ENCODE peak calls at places on chromosomes 2 and 18, in four cellular contexts. R is thyroid gland, K is testis, N is A549. U is an unnamed sample. For H3K4me1, the result is how much of the 10 kb centered on the place peaks cover.

GRCh38 chr2:230796280-230796862 is 68.4 kb upstream of the ITM2C start:
- DNase-seq in R (no peak), K (no peak), N (no peak), U (no peak)

GRCh38 chr2:127580167-127581049 is 44.9 kb downstream of the MYO7B start:
- DNase-seq in R (no peak), K (no peak), N (no peak), U (no peak)

GRCh38 chr2:85872536-85873161 is 16.1 kb downstream of the ST3GAL5 start:
- DNase-seq in R (no peak), K (no peak), N (no peak), U (no peak)

GRCh38 chr2:235080108-235080507 is 128.3 kb downstream of the SH3BP4 start:
- DNase-seq in R (no peak), K (no peak), N (no peak), U (no peak)

GRCh38 chr2:238420442-238420841 is 6.3 kb upstream of the ASB1 start:
- DNase-seq in R (no peak), K (no peak), N (no peak), U (no peak)

GRCh38 chr2:200380139-200380561 is 73.7 kb downstream of the SPATS2L start:
- DNase-seq in R (peak), K (no peak), N (no peak), U (no peak)

GRCh38 chr2:160254363-160254762 is 54.3 kb upstream of the ITGB6 start:
- DNase-seq in R (no peak), K (no peak), N (peak), U (no peak)

GRCh38 chr2:182321096-182321495 is 105.7 kb downstream of the PDE1A start:
- DNase-seq in R (no peak), K (no peak), N (no peak), U (no peak)

GRCh38 chr2:167103028-167103756 is 214.9 kb downstream of the XIRP2 start:
- DNase-seq in R (no peak), K (no peak), N (no peak), U (no peak)

GRCh38 chr2:233094614-233095013 is 34.5 kb downstream of the INPP5D start:
- DNase-seq in R (no peak), K (no peak), N (no peak), U (no peak)

GRCh38 chr2:69911985-69912563 is 2.8 kb upstream of the MXD1 start:
- DNase-seq in R (no peak), K (no peak), N (peak), U (no peak)

GRCh38 chr2:241035818-241036396 is 37.5 kb downstream of the SNED1 start:
- DNase-seq in R (no peak), K (no peak), N (no peak), U (no peak)

GRCh38 chr18:44973282-44973681 is 292.6 kb downstream of the SETBP1 start:
- DNase-seq in R (no peak), K (no peak), N (peak), U (no peak)

GRCh38 chr2:144496067-144496466 is 23.9 kb downstream of the ZEB2 start:
- DNase-seq in R (no peak), K (no peak), N (no peak), U (no peak)

GRCh38 chr2:204529795-204530463 is 15.3 kb upstream of the PARD3B start:
- DNase-seq in R (no peak), K (no peak), N (no peak), U (no peak)

GRCh38 chr2:85939136-85939535 is 50.3 kb upstream of the ST3GAL5 start:
- DNase-seq in R (no peak), K (no peak), N (no peak), U (no peak)

GRCh38 chr18:46214435-46214834 is 110.2 kb downstream of the HAUS1 start:
- DNase-seq in R (no peak), K (no peak), N (no peak), U (no peak)

DNA sequence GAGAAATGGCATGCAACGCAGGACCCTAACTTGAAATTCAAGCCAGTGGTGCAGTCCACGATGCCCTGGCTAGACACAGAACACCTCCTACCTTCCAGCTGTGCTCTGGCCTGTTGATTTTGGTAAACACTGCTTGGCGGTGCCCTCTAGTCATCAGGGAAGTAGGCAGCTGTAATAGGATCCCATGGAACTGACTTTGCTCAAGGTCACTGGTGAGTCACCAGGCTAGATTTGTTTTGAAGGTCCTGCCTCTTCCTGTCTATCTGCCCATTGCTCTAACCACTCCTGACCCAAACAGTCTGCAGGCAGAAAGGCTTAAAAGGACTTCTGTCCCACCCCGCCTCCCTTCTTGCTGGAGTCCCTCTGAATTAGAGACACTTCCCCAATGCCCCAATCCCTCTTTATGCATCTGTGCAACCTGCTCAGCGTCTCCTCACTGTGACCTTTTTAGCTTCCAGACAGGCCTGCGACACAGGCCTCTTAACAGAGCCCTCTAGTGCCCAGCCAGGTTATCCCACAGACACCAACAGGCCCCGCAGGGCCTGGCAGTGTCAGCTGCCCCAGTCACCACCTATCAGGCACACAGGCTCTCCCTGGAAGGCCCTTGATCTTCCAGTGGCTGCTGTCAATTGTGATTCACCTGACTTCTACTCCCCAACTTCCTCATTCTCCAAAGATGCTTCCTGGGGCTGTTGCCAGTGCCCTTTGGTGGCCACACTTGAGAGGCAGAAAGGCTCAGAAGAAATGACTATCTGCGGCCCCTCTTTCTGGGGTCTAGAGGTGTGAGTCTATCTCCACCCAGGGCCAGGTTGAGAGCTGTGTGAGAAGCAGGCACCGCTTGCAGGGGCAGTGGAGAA is 5.2 kb downstream of the TMEM127 start:
- DNase-seq in R (peak), K (peak), N (peak), U (peak)
- TF ChIP-seq POLR2A in R (peak), K (no peak), N (no peak), U (no peak)

DNA sequence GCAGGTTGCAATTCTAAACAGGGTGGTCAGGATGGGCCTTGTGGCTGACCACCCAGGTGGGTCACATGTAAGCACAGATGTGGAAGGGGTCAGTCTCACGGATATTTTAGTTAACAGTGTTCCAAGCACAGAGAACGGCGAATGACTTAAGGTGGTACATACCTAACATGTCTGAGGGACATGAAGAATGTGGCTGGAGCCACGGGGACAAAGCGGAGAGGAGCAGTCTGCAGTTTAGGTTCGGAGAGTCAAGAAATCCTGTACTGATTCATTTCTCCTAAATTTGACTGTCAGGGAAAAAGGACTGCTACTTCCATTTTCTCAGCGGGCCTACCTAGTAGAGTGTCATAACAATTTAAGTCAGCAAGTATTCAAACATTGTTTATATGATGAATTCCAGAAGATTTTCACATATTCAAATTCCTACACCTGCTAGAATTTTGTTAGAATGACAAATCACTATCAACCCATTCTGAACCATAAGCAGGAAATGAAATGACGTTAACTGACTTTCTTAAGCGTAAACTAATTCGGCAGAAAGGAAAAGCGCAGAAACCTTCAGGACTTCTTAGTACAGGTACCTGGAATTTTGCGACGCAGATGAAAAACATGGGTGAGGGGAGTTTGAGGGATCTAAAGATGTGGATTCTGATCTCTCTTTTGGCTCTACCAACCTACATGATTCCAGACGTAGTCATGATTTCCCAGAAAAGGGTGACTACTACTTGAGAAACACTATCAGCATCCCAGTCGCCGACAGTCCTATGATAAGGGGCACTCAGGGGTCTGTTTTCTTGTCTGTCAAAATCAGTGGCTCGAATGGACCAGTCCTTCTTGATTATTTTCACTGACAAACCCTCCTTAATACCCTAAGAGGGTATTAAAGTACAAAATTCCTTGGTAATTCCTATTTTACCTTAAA is 41.3 kb downstream of the PTPN2 start:
- DNase-seq in R (no peak), K (no peak), N (no peak), U (no peak)
- H3K4me1 ChIP-seq in R (under half), K (under half), N (under half), U (under half)

GRCh38 chr18:62578980-62579511 is 56.2 kb downstream of the ZCCHC2 start:
- DNase-seq in R (peak), K (no peak), N (no peak), U (no peak)
- H3K27ac ChIP-seq in R (peak), K (no peak), N (no peak), U (no peak)

GRCh38 chr2:109129921-109130725 is 1.1 kb downstream of the SH3RF3 start:
- DNase-seq in R (no peak), K (peak), N (no peak), U (peak)

GRCh38 chr2:109127556-109127955 is 1.4 kb upstream of the SH3RF3 start:
- DNase-seq in R (no peak), K (no peak), N (no peak), U (no peak)

GRCh38 chr2:109128048-109128465 is 948 bp upstream of the SH3RF3 start:
- DNase-seq in R (peak), K (peak), N (peak), U (peak)

GRCh38 chr2:109129356-109129920 is 433 bp downstream of the SH3RF3 start:
- DNase-seq in R (peak), K (peak), N (peak), U (peak)

DNA sequence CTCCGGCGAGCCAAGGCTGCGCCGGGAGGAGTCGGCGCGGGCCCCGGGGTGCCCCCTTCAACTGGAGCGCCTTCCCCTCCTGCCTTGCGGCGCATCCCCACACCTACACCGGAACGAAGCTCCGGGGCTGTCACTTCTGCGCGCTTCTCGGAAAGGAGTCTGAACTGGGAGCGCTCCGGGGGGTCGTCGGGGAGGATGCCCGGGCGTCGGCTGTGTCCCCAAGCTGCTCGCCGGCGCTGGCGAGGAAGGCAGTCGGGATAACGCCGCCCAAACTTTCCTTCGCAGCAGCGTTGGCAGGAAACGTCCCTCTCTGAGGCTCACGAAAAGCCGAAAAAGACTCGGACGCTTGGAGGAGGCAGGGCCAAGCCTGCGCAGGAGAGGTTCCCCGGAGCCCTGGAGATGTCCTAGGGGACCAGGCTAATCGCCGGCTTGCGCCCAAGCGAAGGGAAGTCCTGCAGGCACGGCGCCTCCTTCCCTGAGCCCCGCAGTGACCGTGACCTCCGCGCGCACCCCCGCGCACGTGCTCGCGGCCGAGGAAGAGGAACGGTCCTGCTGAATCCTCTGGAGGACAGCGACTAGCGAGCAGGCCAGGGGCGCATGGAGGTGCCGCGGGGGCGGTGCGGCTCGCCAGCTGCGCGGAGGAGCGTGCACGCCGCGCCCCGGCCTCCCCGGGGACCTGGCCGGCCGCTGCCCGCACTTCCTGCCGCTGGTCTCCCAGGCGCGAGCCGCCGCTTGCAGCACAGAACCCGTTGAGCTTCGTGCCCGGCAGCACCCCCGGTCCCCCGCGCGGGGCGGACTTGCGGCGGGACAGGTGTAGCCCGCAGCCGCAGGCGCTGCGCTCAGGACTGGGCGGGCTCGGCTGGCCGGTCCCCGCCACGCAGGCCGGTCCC is at the start of gene SH3RF3:
- DNase-seq in R (peak), K (peak), N (peak), U (peak)
- TF ChIP-seq POLR2A in R (no peak), K (no peak), N (no peak), U (no peak)

GRCh38 chr2:202657876-202658275 is 23.1 kb downstream of the FAM117B start:
- DNase-seq in R (no peak), K (no peak), N (no peak), U (no peak)
- H3K4me1 ChIP-seq in R (under half), K (under half), N (under half), U (under half)

GRCh38 chr2:218219934-218220333 is 2.9 kb downstream of the ARPC2 start:
- DNase-seq in R (no peak), K (no peak), N (no peak), U (no peak)
- H3K27ac ChIP-seq in R (no peak), K (peak), N (no peak), U (no peak)

GRCh38 chr2:156435725-156436476 is at the start of gene GPD2:
- DNase-seq in R (peak), K (peak), N (peak), U (peak)

GRCh38 chr2:156435392-156435724 is 821 bp upstream of the GPD2 start:
- DNase-seq in R (no peak), K (no peak), N (no peak), U (no peak)

GRCh38 chr2:156437876-156438410 is 1.8 kb downstream of the GPD2 start:
- DNase-seq in R (no peak), K (no peak), N (no peak), U (no peak)

GRCh38 chr2:156437272-156437671 is 1.1 kb downstream of the GPD2 start:
- DNase-seq in R (peak), K (no peak), N (peak), U (no peak)

GRCh38 chr2:156436477-156437085 is 402 bp downstream of the GPD2 start:
- DNase-seq in R (peak), K (peak), N (peak), U (no peak)
- TF ChIP-seq POLR2A in R (no peak), K (no peak), N (no peak), U (no peak)

DNA sequence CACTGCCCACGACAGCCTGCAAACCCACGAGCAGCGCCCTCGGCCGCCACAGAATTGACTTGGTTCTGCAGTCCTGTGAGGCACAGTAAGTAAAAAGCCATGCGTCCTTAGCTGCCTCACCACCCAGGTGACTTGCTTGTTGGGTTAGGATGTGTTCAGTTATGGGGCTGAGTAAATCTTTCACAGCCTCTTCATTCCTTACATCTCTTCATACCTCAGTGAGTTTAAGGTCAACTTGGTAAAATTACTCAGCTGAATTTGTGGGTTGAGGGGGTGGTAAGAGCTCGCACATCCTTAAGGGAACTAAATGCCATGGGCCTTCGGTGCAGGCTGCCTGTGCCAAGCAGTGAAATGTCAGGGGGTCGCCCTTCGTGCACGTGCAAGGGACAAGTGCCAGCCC is 165.2 kb upstream of the ALKAL2 start:
- DNase-seq in R (no peak), K (no peak), N (no peak), U (no peak)
- H3K4me1 ChIP-seq in R (under half), K (under half), N (under half), U (under half)

DNA sequence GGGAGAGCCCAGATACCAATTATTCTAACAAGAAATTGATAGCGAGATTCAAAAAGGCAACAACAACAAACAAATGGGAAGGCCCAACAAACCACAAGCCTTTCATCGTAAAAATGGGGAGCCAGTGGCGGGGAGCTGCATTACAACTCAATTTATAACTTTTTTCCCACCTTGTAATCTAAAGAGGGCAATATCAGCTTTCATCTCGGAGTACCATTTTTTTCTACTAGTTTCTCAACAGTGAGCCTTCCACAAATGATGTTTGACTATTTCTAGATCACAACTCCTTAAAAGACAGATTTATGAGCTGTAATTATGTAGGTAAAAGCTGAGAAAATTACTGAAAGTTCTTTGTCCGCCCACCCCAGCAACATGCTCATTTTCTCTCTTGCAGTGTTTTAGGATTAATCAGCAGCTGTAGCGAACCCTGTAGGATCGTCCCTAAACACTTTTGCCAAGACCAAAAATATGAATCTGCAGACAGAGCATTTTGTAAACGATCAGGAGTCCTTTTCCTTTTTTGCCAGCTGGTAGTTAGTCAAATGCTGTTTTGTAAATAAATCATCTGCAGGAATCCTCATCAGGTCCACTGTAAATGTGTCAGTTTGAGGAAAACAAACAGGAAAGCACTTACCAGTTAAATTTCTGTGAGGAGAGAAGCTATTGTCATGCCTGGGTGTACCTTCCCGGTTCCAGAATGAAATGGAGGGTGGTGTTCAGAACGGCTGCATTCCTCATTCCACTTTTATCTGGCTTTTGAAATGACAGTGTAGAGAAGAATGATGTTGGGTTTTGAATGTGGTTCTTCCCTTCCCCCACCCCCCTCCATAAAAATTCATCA is 53.2 kb downstream of the EEF1B2 start:
- DNase-seq in R (no peak), K (no peak), N (no peak), U (no peak)
- H3K27ac ChIP-seq in R (no peak), K (no peak), N (peak), U (no peak)

GRCh38 chr2:207911856-207912255 is 113.5 kb downstream of the PLEKHM3 start:
- DNase-seq in R (no peak), K (no peak), N (no peak), U (no peak)
- TF ChIP-seq POLR2A in R (no peak), K (no peak), N (no peak), U (no peak)